ENCODE peak calls at places on chromosomes 11 and 22, in six cellular contexts. S, I, M, B, E and K are unnamed samples.

GRCh38 chr11:67274768-67275605 is 8.7 kb downstream of the GRK2 start:
- DNase-seq in S (no peak), I (no peak), M (no peak), B (no peak), E (no peak), K (no peak)

GRCh38 chr22:44594951-44595350 is 96.9 kb upstream of the RTL6 start:
- DNase-seq in S (no peak), I (no peak), M (no peak), B (no peak), E (no peak), K (no peak)

GRCh38 chr22:30754971-30755759 is 60.5 kb downstream of the OSBP2 start:
- DNase-seq in S (peak; percentile 79), I (no peak), M (peak; percentile 76), B (peak; percentile 69), E (peak; percentile 89), K (peak; percentile 75)

GRCh38 chr22:33853200-33854097 is 66.8 kb downstream of the LARGE1 start:
- DNase-seq in S (peak; percentile 2), I (no peak), M (peak; percentile 60), B (peak; percentile 39), E (peak; percentile 88), K (peak; percentile 4)

GRCh38 chr22:24147666-24148065 is 33.6 kb upstream of the SUSD2 start:
- DNase-seq in S (no peak), I (no peak), M (no peak), B (no peak), E (no peak), K (no peak)

GRCh38 chr22:33674357-33674756 is 245.9 kb downstream of the LARGE1 start:
- DNase-seq in S (no peak), I (no peak), M (no peak), B (no peak), E (no peak), K (no peak)

GRCh38 chr11:115422013-115422697 is 82.1 kb downstream of the CADM1 start:
- DNase-seq in S (no peak), I (no peak), M (no peak), B (no peak), E (no peak), K (no peak)

GRCh38 chr11:58963551-58964075 is 24.3 kb downstream of the GLYATL1 start:
- DNase-seq in S (no peak), I (no peak), M (peak; percentile 50), B (no peak), E (peak; percentile 13), K (no peak)

GRCh38 chr11:79150320-79150719 is 290.5 kb downstream of the TENM4 start:
- DNase-seq in S (no peak), I (no peak), M (no peak), B (no peak), E (no peak), K (no peak)

GRCh38 chr11:73907191-73907590 is 30.4 kb downstream of the PAAF1 start:
- DNase-seq in S (peak; percentile 88), I (no peak), M (no peak), B (peak; percentile 75), E (peak; percentile 1), K (peak; percentile 39)

GRCh38 chr22:48222742-48223487 is 1460.5 kb downstream of the TBC1D22A start:
- DNase-seq in S (no peak), I (no peak), M (no peak), B (no peak), E (no peak), K (no peak)

GRCh38 chr11:108498816-108499408 is 728 bp upstream of the POGLUT3 start:
- DNase-seq in S (no peak), I (no peak), M (no peak), B (no peak), E (no peak), K (no peak)

GRCh38 chr22:48607901-48608650 is 1219.6 kb downstream of the BRD1 start:
- DNase-seq in S (no peak), I (no peak), M (no peak), B (no peak), E (no peak), K (no peak)

GRCh38 chr11:117941163-117941707 is 12.0 kb upstream of the TMPRSS13 start:
- DNase-seq in S (peak; percentile 49), I (no peak), M (no peak), B (no peak), E (no peak), K (no peak)

DNA sequence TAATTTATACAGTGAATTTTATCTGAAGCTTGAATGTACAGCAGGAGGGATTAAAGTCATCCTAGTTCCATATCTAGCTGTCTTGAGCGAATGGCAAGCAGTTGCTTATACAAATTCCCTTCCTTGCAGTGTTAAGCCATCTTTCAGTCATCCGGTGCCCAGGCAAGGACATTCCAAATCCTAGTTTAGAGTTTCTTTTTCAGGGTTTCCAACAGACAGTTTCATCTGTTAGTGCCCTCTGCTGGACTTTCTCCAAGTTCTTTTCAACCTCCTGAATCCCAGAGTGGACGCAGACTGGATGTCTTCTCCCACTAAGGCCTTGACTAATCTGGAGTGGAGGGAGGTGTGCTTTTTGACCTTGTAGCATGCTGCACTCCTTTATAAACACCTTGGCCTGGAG is 45.4 kb downstream of the GRAMD1B start:
- DNase-seq in S (peak; percentile 72), I (no peak), M (no peak), B (peak; percentile 22), E (no peak), K (no peak)
- TF ChIP-seq CTCF in S (peak; percentile 59), I (no peak), M (peak; percentile 13), B (peak; percentile 36), E (no peak), K (no peak)

GRCh38 chr22:41479671-41480396 is 10.9 kb downstream of the ACO2 start:
- DNase-seq in S (no peak), I (no peak), M (peak; percentile 92), B (no peak), E (no peak), K (no peak)
- TF ChIP-seq CTCF in S (no peak), I (no peak), M (peak; percentile 38), B (no peak), E (no peak), K (no peak)

DNA sequence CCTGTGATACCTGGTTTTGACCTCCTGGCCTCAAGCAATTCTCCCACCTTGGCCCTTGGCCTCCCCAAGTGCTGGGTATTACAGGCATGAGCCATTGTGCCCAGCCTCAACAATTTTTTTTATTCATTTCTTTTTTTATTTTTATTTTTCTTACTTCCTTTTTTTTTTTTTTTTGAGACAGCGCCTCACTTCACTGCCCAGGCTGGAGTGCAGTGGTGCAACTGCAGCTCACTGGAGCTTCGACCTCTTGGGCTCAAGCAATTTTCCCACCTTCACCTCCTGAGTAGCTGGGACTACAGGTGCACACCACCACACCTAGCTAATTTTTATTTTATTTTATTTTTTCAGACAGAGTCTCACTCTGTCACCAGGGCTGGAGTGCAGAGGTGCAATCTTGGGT is 25.5 kb upstream of the CECR2 start:
- DNase-seq in S (no peak), I (no peak), M (no peak), B (no peak), E (no peak), K (no peak)
- TF ChIP-seq CTCF in S (no peak), I (peak; percentile 8), M (no peak), B (no peak), E (no peak), K (no peak)

DNA sequence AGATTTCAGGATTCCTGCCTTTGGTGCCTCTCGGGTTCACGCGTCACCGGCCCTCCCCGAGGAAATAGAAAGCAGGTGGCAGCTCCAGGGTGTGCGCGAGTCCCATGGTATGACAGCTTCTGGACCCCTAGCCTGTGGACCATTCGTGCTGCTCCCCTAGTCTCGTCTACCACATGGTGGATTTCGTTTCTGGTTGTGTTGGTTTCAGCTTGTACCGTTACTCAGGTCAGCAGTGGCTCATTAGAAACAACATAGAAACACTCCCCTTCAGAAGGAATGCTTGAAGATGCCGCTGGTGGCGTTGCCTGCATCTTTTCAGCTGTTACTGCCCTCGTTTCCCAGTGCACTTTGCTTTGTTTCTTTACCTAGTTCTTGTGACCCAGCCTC is 705 bp downstream of the TTC17 start:
- DNase-seq in S (peak; percentile 23), I (no peak), M (no peak), B (peak; percentile 35), E (peak; percentile 78), K (peak; percentile 59)
- TF ChIP-seq CTCF in S (no peak), I (no peak), M (no peak), B (no peak), E (no peak), K (no peak)

DNA sequence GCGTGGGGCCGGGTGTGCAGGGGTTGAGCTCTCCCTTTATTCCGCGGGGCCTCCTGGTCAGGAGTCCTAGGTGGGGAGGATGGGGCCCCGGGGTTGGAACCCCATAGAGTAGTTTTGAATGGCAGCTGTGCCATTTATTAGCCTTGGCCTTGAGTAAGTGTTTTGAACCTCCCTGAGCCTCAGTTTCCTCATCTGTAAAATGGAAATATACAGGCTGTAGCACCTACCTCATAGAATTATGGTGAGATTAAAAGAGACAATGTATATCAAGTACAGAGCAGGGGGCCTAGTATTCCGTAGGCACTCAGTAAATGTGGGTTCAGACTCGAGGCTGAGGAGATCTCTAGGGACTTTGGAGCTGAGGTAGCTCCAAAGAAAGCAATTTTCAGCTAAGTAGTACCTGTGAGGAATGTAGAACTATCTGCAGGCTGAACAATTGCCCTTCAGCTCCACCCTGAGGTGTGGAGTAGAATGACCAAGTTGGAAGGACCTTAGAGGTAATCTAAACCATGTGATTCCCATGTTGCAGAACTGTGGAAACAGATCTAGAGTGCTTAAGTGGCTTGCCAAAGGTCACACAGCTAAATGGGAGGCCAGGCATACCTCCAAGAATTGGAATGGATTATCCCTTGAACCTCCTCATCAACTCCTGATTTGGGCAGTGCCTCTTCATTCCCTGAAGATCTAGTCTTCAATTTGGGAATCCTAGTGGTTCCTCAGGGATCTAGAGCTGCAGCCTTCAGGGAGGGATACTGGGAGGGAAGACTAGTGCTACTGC is 675 bp downstream of the PGAP2 start:
- DNase-seq in S (peak; percentile 80), I (no peak), M (peak; percentile 36), B (peak; percentile 91), E (peak; percentile 82), K (peak; percentile 55)
- TF ChIP-seq CTCF in S (peak; percentile 75), I (peak; percentile 19), M (peak; percentile 50), B (peak; percentile 69), E (peak; percentile 64), K (peak; percentile 70)

GRCh38 chr11:37755526-37755925 is 1157.5 kb upstream of the RAG2 start:
- DNase-seq in S (no peak), I (no peak), M (no peak), B (no peak), E (no peak), K (no peak)
- TF ChIP-seq CTCF in S (no peak), I (no peak), M (no peak), B (no peak), E (no peak), K (no peak)

GRCh38 chr11:86453290-86454030 is 78.8 kb downstream of the CCDC81 start:
- DNase-seq in S (no peak), I (no peak), M (no peak), B (no peak), E (no peak), K (no peak)
- TF ChIP-seq CTCF in S (no peak), I (no peak), M (peak; percentile 11), B (no peak), E (no peak), K (no peak)

GRCh38 chr22:29138556-29138955 is 65.7 kb downstream of the KREMEN1 start:
- DNase-seq in S (no peak), I (no peak), M (no peak), B (no peak), E (no peak), K (no peak)
- TF ChIP-seq CTCF in S (no peak), I (no peak), M (no peak), B (no peak), E (no peak), K (no peak)